ENCODE peak calls at places on chromosomes 12 and 14, in seven cellular contexts. Y, I, S, O, J, N and B are unnamed samples.

GRCh38 chr12:109892748-109893147 is 7.3 kb upstream of the TCHP start:
- DNase-seq in Y (no peak), I (no peak), S (no peak), O (no peak), J (no peak), N (no peak), B (no peak)

GRCh38 chr14:24436355-24437019 is 6.1 kb downstream of the SDR39U1 start:
- DNase-seq in Y (no peak), I (no peak), S (no peak), O (peak; percentile 90), J (no peak), N (no peak), B (no peak)

GRCh38 chr12:28130625-28131598 is 59.3 kb upstream of the CCDC91 start:
- DNase-seq in Y (peak; percentile 94), I (no peak), S (no peak), O (peak; percentile 96), J (no peak), N (no peak), B (no peak)

GRCh38 chr14:103496776-103497175 is 25.9 kb downstream of the CKB start:
- DNase-seq in Y (no peak), I (no peak), S (no peak), O (peak; percentile 33), J (no peak), N (no peak), B (no peak)

GRCh38 chr12:56593909-56594621 is 36.1 kb downstream of the BAZ2A start:
- DNase-seq in Y (peak; percentile 71), I (peak; percentile 46), S (peak; percentile 77), O (peak; percentile 90), J (peak; percentile 43), N (peak; percentile 72), B (peak; percentile 16)

GRCh38 chr12:92601680-92602079 is 101.1 kb upstream of the PLEKHG7 start:
- DNase-seq in Y (no peak), I (no peak), S (no peak), O (no peak), J (no peak), N (no peak), B (no peak)

GRCh38 chr14:58171090-58171489 is 19.1 kb upstream of the ARMH4 start:
- DNase-seq in Y (peak; percentile 35), I (peak; percentile 76), S (peak; percentile 81), O (peak; percentile 86), J (peak; percentile 76), N (peak; percentile 81), B (peak; percentile 79)

GRCh38 chr14:52360831-52361230 is 46.7 kb downstream of the PTGER2 start:
- DNase-seq in Y (no peak), I (peak; percentile 46), S (no peak), O (no peak), J (peak; percentile 37), N (no peak), B (no peak)

GRCh38 chr12:121626853-121627623 is 708 bp downstream of the ORAI1 start:
- DNase-seq in Y (no peak), I (peak; percentile 58), S (peak; percentile 79), O (peak; percentile 86), J (peak; percentile 63), N (peak; percentile 54), B (peak; percentile 47)

GRCh38 chr12:82176761-82177490 is 181.3 kb downstream of the CCDC59 start:
- DNase-seq in Y (no peak), I (no peak), S (no peak), O (no peak), J (no peak), N (no peak), B (no peak)

GRCh38 chr12:117832459-117833457 is 136.0 kb downstream of the KSR2 start:
- DNase-seq in Y (no peak), I (no peak), S (no peak), O (peak; percentile 82), J (no peak), N (no peak), B (no peak)

GRCh38 chr14:58501214-58501816 is 73.8 kb downstream of the KIAA0586 start:
- DNase-seq in Y (peak; percentile 45), I (no peak), S (no peak), O (peak; percentile 79), J (no peak), N (no peak), B (no peak)

GRCh38 chr12:125856366-125856765 is 791.1 kb downstream of the AACS start:
- DNase-seq in Y (no peak), I (no peak), S (no peak), O (no peak), J (no peak), N (no peak), B (no peak)

GRCh38 chr12:121400332-121401139 is 618 bp downstream of the RNF34 start:
- DNase-seq in Y (no peak), I (peak; percentile 44), S (peak; percentile 72), O (peak; percentile 71), J (peak; percentile 52), N (peak; percentile 29), B (peak; percentile 16)

GRCh38 chr12:123478762-123479161 is 20.8 kb downstream of the SNRNP35 start:
- DNase-seq in Y (no peak), I (no peak), S (peak; percentile 94), O (peak; percentile 32), J (no peak), N (no peak), B (no peak)

GRCh38 chr12:53169644-53170043 is 10.9 kb upstream of the ZNF740 start:
- DNase-seq in Y (no peak), I (peak; percentile 9), S (no peak), O (no peak), J (no peak), N (no peak), B (no peak)

GRCh38 chr12:64252708-64253107 is 30.6 kb upstream of the KICS2 start:
- DNase-seq in Y (no peak), I (no peak), S (no peak), O (peak; percentile 91), J (no peak), N (no peak), B (no peak)

GRCh38 chr12:95300286-95300685 is 82.7 kb downstream of the VEZT start:
- DNase-seq in Y (no peak), I (no peak), S (no peak), O (no peak), J (no peak), N (no peak), B (no peak)

GRCh38 chr12:12890492-12890814 is 909 bp upstream of the GPRC5A start:
- DNase-seq in Y (no peak), I (peak; percentile 54), S (peak; percentile 76), O (no peak), J (no peak), N (peak; percentile 53), B (no peak)

GRCh38 chr12:12890815-12891645 is at the start of gene GPRC5A:
- DNase-seq in Y (peak; percentile 93), I (peak; percentile 87), S (peak; percentile 98), O (peak; percentile 98), J (peak; percentile 92), N (peak; percentile 94), B (peak; percentile 81)

GRCh38 chr12:12893438-12893837 is 2.1 kb downstream of the GPRC5A start:
- DNase-seq in Y (no peak), I (no peak), S (no peak), O (no peak), J (no peak), N (no peak), B (no peak)

GRCh38 chr12:12892670-12893290 is 1.4 kb downstream of the GPRC5A start:
- DNase-seq in Y (no peak), I (no peak), S (peak; percentile 54), O (no peak), J (peak; percentile 39), N (peak; percentile 87), B (no peak)

GRCh38 chr12:12891646-12892355 is 439 bp downstream of the GPRC5A start:
- DNase-seq in Y (no peak), I (no peak), S (no peak), O (peak; percentile 45), J (no peak), N (no peak), B (no peak)
- H3K27ac ChIP-seq in Y (peak overlapping the region; percentile 96), I (peak overlapping the region; percentile 83), S (peak overlapping the region; percentile 96), O (peak overlapping the region; percentile 88), J (peak overlapping the region; percentile 82), N (peak overlapping the region; percentile 82), B (peak overlapping the region; percentile 75)

GRCh38 chr12:10667581-10667980 is 6.3 kb downstream of the STYK1 start:
- DNase-seq in Y (no peak), I (no peak), S (no peak), O (no peak), J (no peak), N (no peak), B (no peak)

GRCh38 chr12:10673660-10674384 is at the start of gene STYK1:
- DNase-seq in Y (peak; percentile 42), I (peak; percentile 85), S (no peak), O (peak; percentile 66), J (peak; percentile 90), N (peak; percentile 67), B (peak; percentile 74)

GRCh38 chr12:10668526-10668925 is 5.3 kb downstream of the STYK1 start:
- DNase-seq in Y (no peak), I (no peak), S (no peak), O (no peak), J (peak; percentile 24), N (no peak), B (no peak)

GRCh38 chr12:10669533-10669932 is 4.3 kb downstream of the STYK1 start:
- DNase-seq in Y (no peak), I (no peak), S (no peak), O (no peak), J (no peak), N (no peak), B (no peak)

GRCh38 chr12:10672231-10672868 is 1.5 kb downstream of the STYK1 start:
- DNase-seq in Y (no peak), I (peak; percentile 68), S (no peak), O (no peak), J (peak; percentile 71), N (no peak), B (no peak)
- H3K4me3 ChIP-seq in Y (peak overlapping the region; percentile 68), I (peak overlapping the region; percentile 52), S (no peak overlapping the region), O (no peak overlapping the region), J (no peak overlapping the region), N (no peak overlapping the region), B (peak overlapping the region; percentile 49)

GRCh38 chr14:99608591-99608990 is 4.6 kb upstream of the CCDC85C start:
- DNase-seq in Y (no peak), I (no peak), S (no peak), O (no peak), J (no peak), N (no peak), B (no peak)

GRCh38 chr14:99605299-99605961 is 1.4 kb upstream of the CCDC85C start:
- DNase-seq in Y (no peak), I (peak; percentile 74), S (peak; percentile 78), O (peak; percentile 82), J (peak; percentile 79), N (peak; percentile 45), B (peak; percentile 65)

GRCh38 chr14:99604766-99605298 is 825 bp upstream of the CCDC85C start:
- DNase-seq in Y (no peak), I (no peak), S (peak; percentile 72), O (peak; percentile 77), J (peak; percentile 33), N (no peak), B (no peak)

GRCh38 chr14:99603965-99604765 is at the start of gene CCDC85C:
- DNase-seq in Y (no peak), I (peak; percentile 97), S (peak; percentile 97), O (peak; percentile 98), J (peak; percentile 97), N (peak; percentile 91), B (peak; percentile 94)

GRCh38 chr14:99606359-99606758 is 2.4 kb upstream of the CCDC85C start:
- DNase-seq in Y (no peak), I (no peak), S (no peak), O (no peak), J (no peak), N (no peak), B (no peak)
- H3K4me1 ChIP-seq in Y (peaks cover 4% of the 10 kb centered on the region), I (peaks cover 36% of the 10 kb centered on the region), S (peaks cover 6% of the 10 kb centered on the region), O (peaks cover 11% of the 10 kb centered on the region), J (peaks cover 31% of the 10 kb centered on the region), N (peaks cover 4% of the 10 kb centered on the region), B (peaks cover 7% of the 10 kb centered on the region)

GRCh38 chr12:76226397-76226796 is 121.8 kb downstream of the BBS10 start:
- DNase-seq in Y (no peak), I (no peak), S (no peak), O (peak; percentile 20), J (no peak), N (no peak), B (no peak)
- H3K27ac ChIP-seq in Y (no peak overlapping the region), I (no peak overlapping the region), S (no peak overlapping the region), O (no peak overlapping the region), J (no peak overlapping the region), N (no peak overlapping the region), B (no peak overlapping the region)